ENCODE peak calls at places on chromosomes 6 and 20, in ten cellular contexts. S, U, K, W, L, J, P, B, F and E are unnamed samples.

GRCh38 chr20:14878676-14879019 is 541.2 kb upstream of the FLRT3 start:
- DNase-seq in S (no peak), U (no peak), K (no peak), W (no peak), L (no peak), J (no peak), P (no peak), B (no peak), F (no peak), E (no peak)

GRCh38 chr6:134134654-134135053 is 82.2 kb upstream of the SLC2A12 start:
- DNase-seq in S (no peak), U (no peak), K (no peak), W (no peak), L (no peak), J (no peak), P (no peak), B (no peak), F (no peak), E (no peak)

GRCh38 chr6:26033132-26033941 is 53.9 kb upstream of the HFE start:
- DNase-seq in S (peak; percentile 38), U (peak; percentile 79), K (peak; percentile 71), W (peak; percentile 62), L (peak; percentile 97), J (peak; percentile 50), P (peak; percentile 86), B (peak; percentile 74), F (peak; percentile 99), E (peak; percentile 90)

GRCh38 chr20:58909585-58909984 is 57.1 kb downstream of the GNAS start:
- DNase-seq in S (no peak), U (no peak), K (no peak), W (no peak), L (no peak), J (no peak), P (no peak), B (no peak), F (no peak), E (no peak)

GRCh38 chr20:4710106-4710475 is 11.6 kb upstream of the PRND start:
- DNase-seq in S (no peak), U (no peak), K (no peak), W (no peak), L (no peak), J (no peak), P (no peak), B (no peak), F (no peak), E (no peak)

GRCh38 chr6:30615958-30616810 is 859 bp downstream of the PPP1R10 start:
- DNase-seq in S (peak; percentile 27), U (peak; percentile 44), K (no peak), W (peak; percentile 66), L (peak; percentile 44), J (peak; percentile 22), P (no peak), B (no peak), F (peak; percentile 65), E (no peak)

GRCh38 chr6:125008261-125008671 is 46.0 kb downstream of the RNF217 start:
- DNase-seq in S (no peak), U (no peak), K (no peak), W (no peak), L (no peak), J (no peak), P (no peak), B (no peak), F (no peak), E (no peak)

GRCh38 chr6:130460934-130461333 is 95.1 kb downstream of the TMEM200A start:
- DNase-seq in S (no peak), U (no peak), K (no peak), W (no peak), L (no peak), J (no peak), P (no peak), B (no peak), F (no peak), E (no peak)

GRCh38 chr6:116472710-116473109 is 11.5 kb downstream of the CALHM6 start:
- DNase-seq in S (no peak), U (no peak), K (no peak), W (no peak), L (no peak), J (no peak), P (no peak), B (no peak), F (no peak), E (no peak)

GRCh38 chr6:158557927-158558326 is 2.0 kb upstream of the TMEM181 start:
- DNase-seq in S (no peak), U (no peak), K (no peak), W (no peak), L (no peak), J (no peak), P (no peak), B (no peak), F (no peak), E (no peak)

GRCh38 chr6:166330612-166331011 is 11.7 kb downstream of the SFT2D1 start:
- DNase-seq in S (no peak), U (no peak), K (no peak), W (no peak), L (no peak), J (no peak), P (no peak), B (peak; percentile 85), F (peak; percentile 31), E (no peak)

GRCh38 chr6:44386364-44386928 is 1.1 kb upstream of the CDC5L start:
- DNase-seq in S (no peak), U (peak; percentile 6), K (no peak), W (peak; percentile 36), L (peak; percentile 56), J (no peak), P (no peak), B (no peak), F (no peak), E (no peak)

GRCh38 chr20:14521436-14521835 is 184.0 kb upstream of the FLRT3 start:
- DNase-seq in S (no peak), U (no peak), K (no peak), W (no peak), L (no peak), J (no peak), P (no peak), B (no peak), F (no peak), E (no peak)

GRCh38 chr20:4153661-4154238 is 138.4 kb upstream of the RNF24 start:
- DNase-seq in S (no peak), U (no peak), K (no peak), W (peak; percentile 29), L (peak; percentile 30), J (no peak), P (no peak), B (no peak), F (no peak), E (no peak)

GRCh38 chr6:72002415-72002814 is 116.1 kb downstream of the RIMS1 start:
- DNase-seq in S (no peak), U (no peak), K (no peak), W (no peak), L (no peak), J (no peak), P (no peak), B (no peak), F (no peak), E (no peak)

GRCh38 chr6:90274481-90275030 is 22.1 kb downstream of the BACH2 start:
- DNase-seq in S (peak; percentile 87), U (no peak), K (no peak), W (no peak), L (no peak), J (peak; percentile 77), P (peak; percentile 89), B (no peak), F (no peak), E (no peak)

GRCh38 chr20:46362931-46363872 is 43.2 kb downstream of the ELMO2 start:
- DNase-seq in S (no peak), U (no peak), K (no peak), W (no peak), L (no peak), J (no peak), P (no peak), B (no peak), F (no peak), E (peak; percentile 46)

GRCh38 chr6:141562181-141562800 is 570.4 kb upstream of the GJE1 start:
- DNase-seq in S (no peak), U (peak; percentile 15), K (no peak), W (peak; percentile 38), L (no peak), J (no peak), P (peak; percentile 57), B (peak; percentile 30), F (no peak), E (peak; percentile 60)

GRCh38 chr6:5547571-5547970 is 286.3 kb downstream of the FARS2 start:
- DNase-seq in S (no peak), U (no peak), K (no peak), W (no peak), L (no peak), J (no peak), P (no peak), B (no peak), F (no peak), E (no peak)